ENCODE peak calls at places on chromosomes 11 and 22, in eight cellular contexts. O, D, E, Z, Y, F, A and K are unnamed samples.
A peak's percentile ranks its signal among the peaks of the same experiment; 100 is the strongest.

GRCh38 chr11:46130286-46130937 is 9.2 kb upstream of the PHF21A start:
- ATAC-seq in E (no peak), O (no peak), Y (no peak), Z (no peak), F (no peak), A (no peak), D (no peak), K (no peak)

GRCh38 chr11:33735166-33735425 is 1.1 kb downstream of the CD59 start:
- ATAC-seq in E (peak; percentile 11), Z (peak; percentile 2), A (no peak), D (peak; percentile 1), F (no peak), O (no peak), Y (peak; percentile 15), K (no peak)

GRCh38 chr11:73154178-73154577 is 12.1 kb upstream of the FCHSD2 start:
- ATAC-seq in O (no peak), Y (peak; percentile 67), A (no peak), F (peak; percentile 72), E (peak; percentile 41), D (peak; percentile 73), Z (no peak), K (no peak)

GRCh38 chr11:105297463-105297862 is 157.9 kb upstream of the CARD18 start:
- ATAC-seq in O (no peak), D (no peak), Z (no peak), Y (no peak), A (no peak), E (no peak), F (no peak), K (no peak)

GRCh38 chr11:70595452-70595851 is 197.1 kb downstream of the CTTN start:
- ATAC-seq in O (no peak), E (no peak), F (no peak), Y (no peak), Z (no peak), A (no peak), D (no peak), K (no peak)

GRCh38 chr11:121540627-121541026 is 87.9 kb upstream of the SORL1-AS1 start:
- ATAC-seq in O (no peak), Z (no peak), Y (no peak), F (no peak), A (no peak), D (no peak), E (no peak), K (no peak)

GRCh38 chr11:14318581-14318981 is 40.4 kb downstream of the RRAS2 start:
- ATAC-seq in O (peak; percentile 24), Y (no peak), E (no peak), F (no peak), D (no peak), A (no peak), Z (peak; percentile 55), K (no peak)

GRCh38 chr11:115761348-115761747 is 257.1 kb upstream of the CADM1 start:
- ATAC-seq in Y (no peak), D (peak; percentile 60), O (no peak), A (no peak), E (no peak), Z (no peak), F (no peak), K (no peak)

GRCh38 chr22:50524664-50525103 is 714 bp downstream of the SCO2 start:
- ATAC-seq in A (no peak), D (no peak), F (no peak), Y (no peak), E (no peak), O (no peak), Z (peak; percentile 2), K (no peak)